ENCODE peak calls at places on chromosomes 6 and 20, in four cellular contexts. K is astrocyte, R is body of pancreas, M is heart left ventricle. D is an unnamed sample. For H3K4me1, the result is how much of the 10 kb centered on the place peaks cover.

GRCh38 chr6:111870751-111871064 is 2.5 kb downstream of the FYN start:
- DNase-seq in K (no peak), R (no peak), M (no peak), D (no peak)

GRCh38 chr6:83958250-83958685 is 75.3 kb upstream of the MRAP2 start:
- DNase-seq in K (peak), R (no peak), M (no peak), D (no peak)

GRCh38 chr20:13700761-13701160 is 62.0 kb upstream of the TASP1 start:
- DNase-seq in K (no peak), R (no peak), M (no peak), D (no peak)

GRCh38 chr20:47810116-47810672 is 24.9 kb upstream of the SULF2 start:
- DNase-seq in K (no peak), R (no peak), M (no peak), D (no peak)

GRCh38 chr6:130779658-130780033 is 47.6 kb upstream of the SMLR1 start:
- DNase-seq in K (no peak), R (no peak), M (no peak), D (no peak)

GRCh38 chr20:59938221-59938620 is 1.9 kb downstream of the PPP1R3D start:
- DNase-seq in K (peak), R (no peak), M (no peak), D (no peak)

GRCh38 chr20:20564279-20564678 is 148.2 kb downstream of the RALGAPA2 start:
- DNase-seq in K (no peak), R (no peak), M (no peak), D (no peak)

GRCh38 chr6:111487656-111488055 is 4.6 kb upstream of the REV3L start:
- DNase-seq in K (peak), R (no peak), M (no peak), D (no peak)

GRCh38 chr20:60316759-60317158 is 358.5 kb downstream of the CDH26 start:
- DNase-seq in K (no peak), R (no peak), M (no peak), D (no peak)

GRCh38 chr6:37256692-37257319 is 766 bp upstream of the TBC1D22B start:
- DNase-seq in K (no peak), R (no peak), M (no peak), D (no peak)

GRCh38 chr6:135534773-135535380 is 37.3 kb upstream of the AHI1 start:
- DNase-seq in K (peak), R (no peak), M (no peak), D (no peak)

GRCh38 chr6:113649276-113649675 is 207.9 kb upstream of the MARCKS start:
- DNase-seq in K (peak), R (peak), M (no peak), D (no peak)

GRCh38 chr20:35091808-35092523 is 641 bp downstream of the TRPC4AP start:
- DNase-seq in K (peak), R (no peak), M (no peak), D (no peak)

GRCh38 chr6:148307400-148307799 is 35.2 kb upstream of the SASH1 start:
- DNase-seq in K (no peak), R (no peak), M (no peak), D (no peak)

GRCh38 chr20:53244711-53245110 is 272.6 kb downstream of the TSHZ2 start:
- DNase-seq in K (peak), R (no peak), M (no peak), D (no peak)

GRCh38 chr6:165850434-165851019 is 187.5 kb upstream of the PDE10A start:
- DNase-seq in K (peak), R (peak), M (peak), D (peak)

GRCh38 chr6:154410619-154411044 is 54.0 kb upstream of the IPCEF1 start:
- DNase-seq in K (peak), R (peak), M (peak), D (peak)

GRCh38 chr6:61711849-61712248 is 574.2 kb downstream of the KHDRBS2 start:
- DNase-seq in K (no peak), R (no peak), M (no peak), D (no peak)

GRCh38 chr20:2349801-2350200 is 30.9 kb upstream of the TGM6 start:
- DNase-seq in K (peak), R (no peak), M (no peak), D (peak)

GRCh38 chr20:54026300-54027064 is 43.9 kb downstream of the BCAS1 start:
- DNase-seq in K (no peak), R (no peak), M (no peak), D (no peak)

GRCh38 chr20:42281801-42282200 is 663.6 kb upstream of the CHD6 start:
- DNase-seq in K (no peak), R (no peak), M (no peak), D (no peak)

GRCh38 chr6:54910326-54910952 is 63.9 kb downstream of the FAM83B start:
- DNase-seq in K (no peak), R (no peak), M (no peak), D (no peak)

GRCh38 chr6:2221724-2222274 is 23.6 kb downstream of the GMDS start:
- DNase-seq in K (no peak), R (no peak), M (no peak), D (no peak)

DNA sequence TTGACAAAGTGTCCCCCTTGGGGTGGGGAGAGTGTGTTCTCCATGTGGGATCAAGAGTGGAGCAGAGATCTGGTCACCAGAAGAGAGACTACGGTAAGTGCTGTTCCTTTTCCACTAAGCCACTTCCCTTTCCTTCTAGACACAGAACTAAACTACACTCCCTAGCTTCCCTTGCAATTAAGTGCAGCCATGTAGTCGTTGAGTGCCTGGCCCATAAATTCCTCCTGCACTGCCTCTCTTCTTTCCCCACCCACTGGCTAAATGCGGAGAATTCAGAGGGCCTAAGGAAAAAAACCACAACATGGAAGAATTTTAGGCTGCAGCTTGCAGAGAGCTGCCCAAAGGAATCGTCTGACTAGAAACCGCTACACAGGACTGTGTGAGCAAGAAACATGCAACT is 1.5 kb downstream of the WDR27 start:
- DNase-seq in K (peak), R (no peak), M (no peak), D (no peak)
- H3K4me3 ChIP-seq in K (no peak), R (no peak), M (no peak), D (no peak)

GRCh38 chr6:44672086-44672485 is 284.6 kb downstream of the CDC5L start:
- DNase-seq in K (no peak), R (no peak), M (no peak), D (no peak)

GRCh38 chr6:44675449-44675848 is 287.9 kb downstream of the CDC5L start:
- DNase-seq in K (no peak), R (no peak), M (no peak), D (no peak)

GRCh38 chr6:44674226-44675155 is 287.0 kb downstream of the CDC5L start:
- DNase-seq in K (no peak), R (no peak), M (no peak), D (no peak)

GRCh38 chr6:44671333-44671732 is 283.8 kb downstream of the CDC5L start:
- DNase-seq in K (no peak), R (no peak), M (no peak), D (no peak)

GRCh38 chr6:44672838-44673237 is 285.3 kb downstream of the CDC5L start:
- DNase-seq in K (no peak), R (no peak), M (no peak), D (no peak)
- H3K4me1 ChIP-seq in K (under half), R (under half), M (under half), D (under half)

GRCh38 chr20:57968111-57968510 is 258.3 kb upstream of the PMEPA1 start:
- DNase-seq in K (no peak), R (no peak), M (no peak), D (no peak)
- TF ChIP-seq CTCF in K (no peak), R (no peak), M (no peak), D (no peak)

DNA sequence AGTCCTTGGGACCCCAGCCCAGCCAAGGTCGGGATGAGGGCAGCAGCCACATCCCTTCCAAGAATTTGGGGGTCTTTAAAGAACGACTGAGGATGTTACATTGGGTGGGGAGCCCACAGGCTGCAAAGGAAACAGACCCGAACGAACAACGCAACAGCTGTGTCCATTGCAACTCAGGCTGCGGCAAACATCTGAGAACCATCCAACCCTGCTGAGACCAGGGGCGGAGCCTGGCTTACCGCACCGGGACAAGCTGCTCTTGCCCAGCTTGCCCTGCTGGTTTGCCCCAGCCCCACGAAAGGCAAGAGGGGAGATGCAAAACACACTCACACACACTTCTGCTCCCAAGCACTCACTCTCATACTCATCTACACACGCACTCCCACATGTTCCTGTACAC is 21.5 kb upstream of the TAF4 start:
- DNase-seq in K (no peak), R (peak), M (no peak), D (no peak)
- H3K4me3 ChIP-seq in K (no peak), R (no peak), M (no peak), D (no peak)

GRCh38 chr6:17968081-17968518 is 19.3 kb downstream of the KIF13A start:
- DNase-seq in K (peak), R (no peak), M (no peak), D (no peak)

GRCh38 chr6:17967668-17968067 is 19.8 kb downstream of the KIF13A start:
- DNase-seq in K (no peak), R (no peak), M (no peak), D (no peak)

GRCh38 chr6:17966451-17966850 is 21.0 kb downstream of the KIF13A start:
- DNase-seq in K (no peak), R (no peak), M (no peak), D (no peak)

GRCh38 chr6:17971128-17972073 is 16.0 kb downstream of the KIF13A start:
- DNase-seq in K (peak), R (no peak), M (no peak), D (no peak)

DNA sequence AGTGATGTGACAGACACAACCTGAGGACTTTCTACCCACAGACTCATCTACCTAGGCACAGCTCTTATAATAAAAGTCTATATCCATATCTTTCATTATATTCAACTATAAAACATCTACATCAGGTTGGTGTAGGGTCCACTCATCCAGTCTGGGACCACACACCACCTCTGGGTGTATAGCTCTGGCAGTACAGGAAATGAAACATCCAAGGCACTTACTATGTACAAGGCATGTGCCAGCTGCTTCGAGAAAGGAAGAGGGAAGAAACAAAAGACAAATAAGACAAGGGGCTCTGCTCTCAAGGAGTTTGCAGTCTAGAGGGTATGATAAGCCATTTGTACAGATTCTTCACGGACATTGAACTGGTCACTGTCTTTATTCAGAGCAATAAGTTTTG is 18.6 kb downstream of the KIF13A start:
- DNase-seq in K (no peak), R (no peak), M (no peak), D (no peak)
- H3K4me1 ChIP-seq in K (under half), R (under half), M (under half), D (half or more)

GRCh38 chr6:28769626-28770402 is 154.0 kb downstream of the TRIM27 start:
- DNase-seq in K (peak), R (no peak), M (no peak), D (no peak)
- TF ChIP-seq CTCF in K (no peak), R (no peak), M (no peak), D (no peak)

GRCh38 chr6:132190097-132190814 is 211.0 kb downstream of the MOXD1 start:
- DNase-seq in K (peak), R (no peak), M (no peak), D (no peak)
- H3K4me3 ChIP-seq in K (no peak), R (no peak), M (no peak), D (no peak)

DNA sequence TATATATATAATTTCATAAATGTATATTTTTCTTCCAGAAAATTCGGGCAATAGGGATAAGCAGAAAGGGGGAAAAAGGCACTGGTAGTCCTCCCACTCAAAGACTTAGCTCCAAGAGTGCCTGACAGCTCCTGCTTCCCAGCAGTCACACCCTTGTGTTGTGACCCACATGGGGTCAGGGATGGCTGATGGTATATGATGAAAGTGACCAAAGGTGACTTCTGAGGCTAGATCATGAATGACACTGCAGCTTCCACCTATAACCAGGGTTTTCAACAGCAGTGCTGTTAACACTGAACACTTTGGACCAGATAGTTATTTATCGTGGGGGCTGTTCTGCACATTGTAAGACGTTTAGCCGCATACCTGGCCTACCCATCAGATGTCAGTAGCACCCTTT is 22.3 kb downstream of the FAM50B start:
- DNase-seq in K (no peak), R (no peak), M (no peak), D (peak)
- H3K4me1 ChIP-seq in K (under half), R (under half), M (under half), D (under half)

DNA sequence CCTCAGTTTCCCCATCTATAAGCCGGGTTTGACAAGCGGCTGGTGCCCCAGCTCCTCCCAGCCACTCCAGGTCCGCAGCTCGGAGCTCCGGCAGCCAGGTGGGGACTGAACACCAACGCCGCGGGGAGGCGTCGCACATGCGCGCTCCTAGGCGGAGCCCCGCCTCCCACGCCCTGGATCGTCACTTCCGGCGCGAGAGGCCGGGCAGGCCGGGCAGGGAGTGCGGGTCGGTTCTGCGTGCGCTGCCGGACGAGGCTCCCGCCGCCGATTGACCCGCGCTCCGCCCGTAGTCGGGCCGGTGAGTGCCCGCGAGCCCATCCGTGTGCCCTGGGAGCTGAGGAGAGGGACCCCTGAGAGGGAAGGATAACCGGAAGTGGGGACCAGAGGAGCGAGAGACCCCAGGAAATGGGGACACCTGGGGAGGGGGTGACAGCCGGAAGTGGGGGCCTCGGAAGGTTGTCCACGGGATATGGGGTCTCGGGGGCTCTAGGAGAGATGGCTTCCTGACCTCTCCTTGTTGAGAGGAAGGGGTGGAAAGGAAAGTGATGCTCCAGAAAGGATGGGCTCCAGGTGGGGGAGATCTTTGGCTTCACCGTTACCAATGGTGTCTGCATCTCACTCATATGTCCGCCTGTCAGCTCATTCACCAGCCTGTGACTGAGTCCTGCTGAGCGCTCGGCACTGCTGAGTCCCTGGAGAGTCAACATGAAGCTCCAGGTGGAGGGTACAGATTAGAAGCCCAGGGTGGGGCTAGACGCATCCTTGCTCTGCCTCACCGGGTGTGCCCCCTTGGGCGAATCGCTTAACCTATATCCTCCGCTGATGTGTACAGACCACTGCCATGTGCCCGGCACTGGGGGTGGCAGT is at the start of gene TTPAL:
- DNase-seq in K (peak), R (peak), M (peak), D (peak)
- TF ChIP-seq CTCF in K (no peak), R (peak), M (no peak), D (peak)

D was measured in right atrium auricular region.